ENCODE peak calls at places on chromosomes 7 and 10, in four cellular contexts. J, U, F and H are unnamed samples.

GRCh38 chr10:100043344-100043743 is 33.6 kb upstream of the DNMBP start:
- DNase-seq in J (peak; percentile 43), U (no peak), F (peak; percentile 46), H (no peak)

GRCh38 chr7:159025161-159025779 is 119.4 kb downstream of the VIPR2 start:
- DNase-seq in J (no peak), U (no peak), F (peak; percentile 76), H (no peak)

GRCh38 chr7:12805518-12805928 is 118.1 kb downstream of the ARL4A start:
- DNase-seq in J (no peak), U (no peak), F (no peak), H (no peak)

GRCh38 chr7:104275900-104276299 is 52.5 kb upstream of the LHFPL3 start:
- DNase-seq in J (no peak), U (no peak), F (no peak), H (no peak)

GRCh38 chr7:1421020-1421790 is 38.1 kb downstream of the MICALL2 start:
- DNase-seq in J (no peak), U (no peak), F (no peak), H (no peak)

GRCh38 chr10:77564781-77565589 is 72.6 kb downstream of the KCNMA1 start:
- DNase-seq in J (no peak), U (peak; percentile 69), F (no peak), H (no peak)

GRCh38 chr7:117669818-117670217 is 190.0 kb downstream of the CFTR start:
- DNase-seq in J (no peak), U (no peak), F (no peak), H (no peak)

GRCh38 chr7:24702674-24703235 is 54.5 kb downstream of the GSDME start:
- DNase-seq in J (no peak), U (no peak), F (no peak), H (no peak)

GRCh38 chr10:32985781-32986350 is 27.8 kb upstream of the ITGB1 start:
- DNase-seq in J (no peak), U (no peak), F (no peak), H (peak; percentile 21)

GRCh38 chr10:91909178-91909677 is at the start of gene FGFBP3:
- DNase-seq in J (peak; percentile 38), U (peak; percentile 54), F (no peak), H (peak; percentile 84)

GRCh38 chr7:158190756-158191155 is 396.9 kb downstream of the PTPRN2 start:
- DNase-seq in J (no peak), U (no peak), F (no peak), H (no peak)

GRCh38 chr10:21160116-21160515 is 263.0 kb upstream of the NEBL start:
- DNase-seq in J (no peak), U (no peak), F (no peak), H (no peak)

GRCh38 chr7:142711722-142712616 is 37.3 kb upstream of the PRSS1 start:
- DNase-seq in J (no peak), U (peak; percentile 15), F (no peak), H (peak; percentile 29)

GRCh38 chr7:121798896-121799295 is 74.1 kb upstream of the PTPRZ1 start:
- DNase-seq in J (no peak), U (no peak), F (no peak), H (no peak)

GRCh38 chr10:3248526-3249255 is 76.1 kb upstream of the PITRM1 start:
- DNase-seq in J (no peak), U (peak; percentile 69), F (no peak), H (no peak)

GRCh38 chr10:60810437-60811182 is 32.3 kb downstream of the CDK1 start:
- DNase-seq in J (no peak), U (no peak), F (no peak), H (no peak)

GRCh38 chr7:22499044-22499443 is 944 bp downstream of the STEAP1B start:
- DNase-seq in J (no peak), U (no peak), F (no peak), H (no peak)

GRCh38 chr7:43113622-43114450 is 1.4 kb downstream of the HECW1 start:
- DNase-seq in J (no peak), U (no peak), F (no peak), H (no peak)

GRCh38 chr7:114466911-114467310 is 52.3 kb downstream of the FOXP2 start:
- DNase-seq in J (no peak), U (no peak), F (no peak), H (no peak)

GRCh38 chr7:35477609-35478008 is 217.3 kb downstream of the HERPUD2 start:
- DNase-seq in J (no peak), U (no peak), F (peak; percentile 29), H (no peak)

GRCh38 chr7:156540619-156541165 is 99.9 kb upstream of the RNF32 start:
- DNase-seq in J (no peak), U (no peak), F (no peak), H (no peak)

GRCh38 chr7:43535031-43535451 is 47.9 kb upstream of the STK17A start:
- DNase-seq in J (no peak), U (no peak), F (no peak), H (no peak)

GRCh38 chr7:31318308-31318707 is 22.2 kb downstream of the NEUROD6 start:
- DNase-seq in J (no peak), U (no peak), F (no peak), H (no peak)
- TF ChIP-seq POLR2A in J (no peak), U (no peak), F (no peak), H (no peak)

GRCh38 chr7:36761835-36762234 is 37.5 kb upstream of the AOAH start:
- DNase-seq in J (no peak), U (no peak), F (no peak), H (no peak)

GRCh38 chr7:36762394-36762793 is 38.1 kb upstream of the AOAH start:
- DNase-seq in J (no peak), U (no peak), F (no peak), H (no peak)

GRCh38 chr7:36758879-36759278 is 34.6 kb upstream of the AOAH start:
- DNase-seq in J (no peak), U (no peak), F (no peak), H (no peak)

GRCh38 chr7:36763084-36763807 is 39.0 kb upstream of the AOAH start:
- DNase-seq in J (no peak), U (no peak), F (no peak), H (no peak)

DNA sequence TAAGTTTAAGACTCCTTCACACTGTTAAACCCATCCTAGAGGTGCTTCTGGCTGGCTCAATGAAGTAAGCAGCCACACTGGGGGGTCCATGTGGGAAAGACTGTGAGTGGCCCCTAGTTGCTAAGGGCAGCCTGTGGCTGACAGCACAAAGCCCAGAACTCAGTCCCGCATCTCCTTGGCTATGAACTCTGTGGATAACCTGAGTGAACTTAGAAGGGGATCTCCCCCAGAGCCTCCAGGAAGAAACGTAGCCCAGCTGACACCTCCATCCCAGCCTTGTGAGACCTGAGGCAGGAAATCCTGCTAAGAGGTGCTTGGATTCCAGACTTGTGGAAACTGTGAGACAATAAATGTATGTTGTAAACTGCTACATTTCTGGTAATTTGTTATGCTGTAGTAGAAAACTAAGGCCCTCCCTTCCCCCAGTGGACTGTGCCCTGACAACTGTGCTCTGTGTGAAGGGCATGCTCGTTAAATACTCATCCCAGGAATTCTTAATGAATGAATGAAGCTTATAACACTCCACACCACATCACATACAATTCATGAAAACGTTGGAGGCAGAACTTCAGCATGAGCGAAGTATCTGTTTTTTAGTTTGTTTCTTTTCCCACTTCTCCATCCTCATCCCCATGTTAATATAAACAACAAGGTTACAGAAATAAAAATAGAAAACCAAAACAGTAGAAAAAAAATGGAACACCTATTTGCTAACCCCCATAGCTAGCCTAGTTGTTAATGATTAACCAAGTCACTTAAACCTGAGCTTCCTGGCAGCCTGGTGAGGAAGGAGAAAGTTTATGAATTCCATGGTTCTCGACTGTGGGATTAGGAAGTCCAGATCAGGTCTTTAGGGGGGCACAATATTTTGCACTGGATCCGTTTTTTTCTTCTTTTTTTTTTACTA is 36.8 kb upstream of the AOAH start:
- DNase-seq in J (no peak), U (no peak), F (no peak), H (no peak)
- TF ChIP-seq POLR2A in J (no peak), U (no peak), F (no peak), H (no peak)

GRCh38 chr7:88217675-88218427 is 2.0 kb downstream of the SRI start:
- DNase-seq in J (no peak), U (no peak), F (no peak), H (peak; percentile 88)

GRCh38 chr7:88223265-88223664 is 3.4 kb upstream of the SRI start:
- DNase-seq in J (no peak), U (no peak), F (no peak), H (no peak)

GRCh38 chr7:88218428-88218745 is 1.5 kb downstream of the SRI start:
- DNase-seq in J (no peak), U (no peak), F (no peak), H (no peak)

GRCh38 chr7:88218836-88219605 is 817 bp downstream of the SRI start:
- DNase-seq in J (peak; percentile 68), U (peak; percentile 25), F (peak; percentile 87), H (peak; percentile 79)

DNA sequence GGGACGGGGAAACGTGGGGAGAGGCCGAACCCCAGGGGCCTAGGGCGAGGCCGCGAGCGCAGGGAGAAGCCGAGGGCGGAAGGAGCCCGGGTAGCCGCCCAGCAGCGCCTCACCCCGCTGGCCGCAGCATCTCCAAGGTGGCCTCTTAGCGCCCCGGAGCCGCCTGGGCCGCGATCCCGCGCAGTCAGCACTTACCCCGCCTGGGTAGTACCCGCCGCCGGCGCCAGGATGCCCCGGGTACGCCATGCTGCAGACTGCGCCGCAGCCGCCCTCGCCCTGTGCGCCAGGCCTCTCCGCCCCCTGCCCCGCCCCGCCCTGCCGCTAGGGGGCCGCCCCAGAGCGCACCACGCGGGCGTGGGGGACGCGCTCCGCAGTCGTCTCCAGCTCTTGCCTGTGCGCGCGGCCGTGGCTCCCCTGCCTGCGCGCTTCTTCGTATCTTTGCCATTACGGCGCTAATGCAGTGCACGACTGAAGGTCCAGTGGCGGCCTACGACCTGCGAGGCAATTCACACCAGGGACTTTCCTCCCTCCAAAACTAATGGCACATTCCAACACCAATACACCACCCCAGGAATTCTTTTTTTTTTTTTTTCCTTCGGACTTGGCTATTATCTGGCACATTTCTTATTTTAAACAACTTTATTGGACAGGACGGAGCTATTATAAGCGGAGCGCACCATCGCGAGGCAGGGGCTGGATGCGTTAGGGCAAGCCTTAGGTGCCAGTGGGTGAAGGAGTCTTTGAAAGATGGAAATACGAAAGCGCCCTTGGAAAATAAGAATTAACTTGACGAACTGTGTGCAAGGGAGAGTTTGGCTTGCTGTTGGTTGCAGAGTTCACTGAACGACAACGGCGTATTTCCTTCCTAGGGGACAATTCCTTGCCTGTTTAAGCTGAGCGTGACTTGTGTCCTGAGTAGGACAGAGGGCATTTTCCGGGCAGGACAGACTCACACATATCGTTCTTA is at the start of gene SRI:
- DNase-seq in J (peak; percentile 86), U (peak; percentile 80), F (peak; percentile 95), H (peak; percentile 96)
- TF ChIP-seq POLR2A in J (peak; percentile 28), U (peak; percentile 86), F (no peak), H (peak; percentile 75)

DNA sequence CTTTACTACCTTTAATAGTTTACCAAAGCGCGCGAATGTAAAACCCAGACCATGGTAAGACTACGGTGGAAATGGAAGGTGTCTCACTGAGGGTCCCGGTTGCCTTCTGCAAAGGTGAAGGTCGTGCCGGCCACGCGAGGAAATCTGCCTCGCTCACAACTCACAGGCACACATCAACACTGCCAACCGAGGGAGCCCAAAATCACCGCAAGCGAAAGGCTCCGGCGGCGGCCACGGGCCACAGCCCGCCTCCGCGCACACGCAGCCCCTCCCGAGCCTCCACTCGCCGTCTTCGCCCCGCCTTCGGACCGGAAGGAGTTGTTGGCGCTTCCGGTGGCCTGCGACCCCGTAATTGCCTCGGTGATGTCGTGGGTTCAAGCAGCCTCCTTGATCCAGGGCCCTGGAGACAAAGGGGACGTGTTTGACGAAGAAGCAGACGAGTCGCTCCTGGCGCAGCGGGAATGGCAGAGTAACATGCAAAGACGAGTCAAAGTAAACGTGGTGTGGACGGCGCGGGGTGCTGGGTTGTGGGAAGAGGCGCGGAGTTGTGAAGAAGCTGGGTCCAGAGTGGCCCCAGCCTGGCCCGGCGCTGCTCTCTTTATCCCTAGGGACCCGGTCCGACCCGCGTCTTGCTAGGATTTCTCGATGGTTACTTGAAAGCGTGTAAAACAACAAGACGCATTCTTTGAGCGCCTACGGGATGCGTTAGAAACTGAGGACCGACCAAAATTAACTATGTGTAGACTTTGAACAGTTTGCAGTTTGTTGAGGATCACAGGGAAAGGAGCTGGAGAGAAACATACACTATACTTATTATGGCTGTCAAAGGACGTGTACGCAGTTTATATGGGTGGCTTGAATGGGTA is at the start of gene YAE1:
- DNase-seq in J (peak; percentile 84), U (peak; percentile 87), F (peak; percentile 95), H (peak; percentile 85)
- TF ChIP-seq POLR2A in J (peak; percentile 65), U (peak; percentile 92), F (no peak), H (peak; percentile 87)